ENCODE peak calls at places on chromosomes 16 and 17, in nine cellular contexts. One of them, this sample, is unnamed.
A peak's percentile ranks its signal among the peaks of the same experiment; 100 is the strongest.

GRCh38 chr17:39648876-39649430 is 12.0 kb downstream of the STARD3 start:
- DNase-seq in naive thymus-derived CD8-positive, alpha-beta T cell: no peak
- DNase-seq in ecto neural progenitor cell: no peak
- DNase-seq in psoas muscle: no peak
- DNase-seq in stimulated activated CD8-positive, alpha-beta memory T cell treated with anti-CD3 and anti-CD28 coated beads, Interleukin-4, amount 100 ng/mL, for 24 hours: no peak
- DNase-seq in HCT116: no peak
- DNase-seq in bronchial epithelial cell: no peak
- DNase-seq in MG63: no peak
- DNase-seq in PC-3: no peak
- DNase-seq in this sample: no peak

GRCh38 chr17:75475851-75476250 is 19.4 kb downstream of the TMEM94 start:
- DNase-seq in naive thymus-derived CD8-positive, alpha-beta T cell: no peak
- DNase-seq in ecto neural progenitor cell: no peak
- DNase-seq in psoas muscle: no peak
- DNase-seq in stimulated activated CD8-positive, alpha-beta memory T cell treated with anti-CD3 and anti-CD28 coated beads, Interleukin-4, amount 100 ng/mL, for 24 hours: no peak
- DNase-seq in HCT116: no peak
- DNase-seq in bronchial epithelial cell: no peak
- DNase-seq in MG63: no peak
- DNase-seq in PC-3: no peak
- DNase-seq in this sample: no peak

GRCh38 chr16:12406840-12407690 is 396.6 kb downstream of the CPPED1 start:
- DNase-seq in naive thymus-derived CD8-positive, alpha-beta T cell: no peak
- DNase-seq in ecto neural progenitor cell: no peak
- DNase-seq in psoas muscle: no peak
- DNase-seq in stimulated activated CD8-positive, alpha-beta memory T cell treated with anti-CD3 and anti-CD28 coated beads, Interleukin-4, amount 100 ng/mL, for 24 hours: no peak
- DNase-seq in HCT116: no peak
- DNase-seq in bronchial epithelial cell: peak; percentile 4
- DNase-seq in MG63: no peak
- DNase-seq in PC-3: peak; percentile 63
- DNase-seq in this sample: no peak

GRCh38 chr17:4938670-4939553 is 934 bp downstream of the SLC25A11 start:
- DNase-seq in naive thymus-derived CD8-positive, alpha-beta T cell: no peak
- DNase-seq in ecto neural progenitor cell: peak; percentile 49
- DNase-seq in psoas muscle: peak; percentile 58
- DNase-seq in stimulated activated CD8-positive, alpha-beta memory T cell treated with anti-CD3 and anti-CD28 coated beads, Interleukin-4, amount 100 ng/mL, for 24 hours: no peak
- DNase-seq in HCT116: no peak
- DNase-seq in bronchial epithelial cell: no peak
- DNase-seq in MG63: no peak
- DNase-seq in PC-3: no peak
- DNase-seq in this sample: no peak

GRCh38 chr16:58025351-58026138 is at the start of gene MMP15:
- DNase-seq in naive thymus-derived CD8-positive, alpha-beta T cell: peak; percentile 43
- DNase-seq in ecto neural progenitor cell: peak; percentile 89
- DNase-seq in psoas muscle: peak; percentile 78
- DNase-seq in stimulated activated CD8-positive, alpha-beta memory T cell treated with anti-CD3 and anti-CD28 coated beads, Interleukin-4, amount 100 ng/mL, for 24 hours: peak; percentile 43
- DNase-seq in HCT116: peak; percentile 94
- DNase-seq in bronchial epithelial cell: peak; percentile 51
- DNase-seq in MG63: peak; percentile 84
- DNase-seq in PC-3: peak; percentile 68
- DNase-seq in this sample: no peak

GRCh38 chr16:21211486-21211885 is at the start of gene ZP2:
- DNase-seq in naive thymus-derived CD8-positive, alpha-beta T cell: no peak
- DNase-seq in ecto neural progenitor cell: no peak
- DNase-seq in psoas muscle: no peak
- DNase-seq in stimulated activated CD8-positive, alpha-beta memory T cell treated with anti-CD3 and anti-CD28 coated beads, Interleukin-4, amount 100 ng/mL, for 24 hours: no peak
- DNase-seq in HCT116: no peak
- DNase-seq in bronchial epithelial cell: no peak
- DNase-seq in MG63: no peak
- DNase-seq in PC-3: no peak
- DNase-seq in this sample: no peak

GRCh38 chr16:85403693-85404092 is 209.4 kb upstream of the GSE1 start:
- DNase-seq in naive thymus-derived CD8-positive, alpha-beta T cell: no peak
- DNase-seq in ecto neural progenitor cell: no peak
- DNase-seq in psoas muscle: no peak
- DNase-seq in stimulated activated CD8-positive, alpha-beta memory T cell treated with anti-CD3 and anti-CD28 coated beads, Interleukin-4, amount 100 ng/mL, for 24 hours: no peak
- DNase-seq in HCT116: no peak
- DNase-seq in bronchial epithelial cell: no peak
- DNase-seq in MG63: no peak
- DNase-seq in PC-3: no peak
- DNase-seq in this sample: no peak

GRCh38 chr17:58679263-58680037 is 12.4 kb downstream of the TEX14 start:
- DNase-seq in naive thymus-derived CD8-positive, alpha-beta T cell: no peak
- DNase-seq in ecto neural progenitor cell: no peak
- DNase-seq in psoas muscle: no peak
- DNase-seq in stimulated activated CD8-positive, alpha-beta memory T cell treated with anti-CD3 and anti-CD28 coated beads, Interleukin-4, amount 100 ng/mL, for 24 hours: no peak
- DNase-seq in HCT116: peak; percentile 100
- DNase-seq in bronchial epithelial cell: peak; percentile 43
- DNase-seq in MG63: no peak
- DNase-seq in PC-3: peak; percentile 81
- DNase-seq in this sample: no peak

GRCh38 chr16:67026570-67026969 is 2.4 kb upstream of the CBFB start:
- DNase-seq in naive thymus-derived CD8-positive, alpha-beta T cell: no peak
- DNase-seq in ecto neural progenitor cell: no peak
- DNase-seq in psoas muscle: no peak
- DNase-seq in stimulated activated CD8-positive, alpha-beta memory T cell treated with anti-CD3 and anti-CD28 coated beads, Interleukin-4, amount 100 ng/mL, for 24 hours: no peak
- DNase-seq in HCT116: no peak
- DNase-seq in bronchial epithelial cell: no peak
- DNase-seq in MG63: no peak
- DNase-seq in PC-3: no peak
- DNase-seq in this sample: no peak

GRCh38 chr16:56632160-56632847 is at the start of gene MT1M:
- DNase-seq in naive thymus-derived CD8-positive, alpha-beta T cell: no peak
- DNase-seq in ecto neural progenitor cell: peak; percentile 55
- DNase-seq in psoas muscle: peak; percentile 85
- DNase-seq in stimulated activated CD8-positive, alpha-beta memory T cell treated with anti-CD3 and anti-CD28 coated beads, Interleukin-4, amount 100 ng/mL, for 24 hours: no peak
- DNase-seq in HCT116: no peak
- DNase-seq in bronchial epithelial cell: no peak
- DNase-seq in MG63: peak; percentile 81
- DNase-seq in PC-3: peak; percentile 22
- DNase-seq in this sample: no peak

GRCh38 chr17:39812466-39812865 is 51.6 kb downstream of the IKZF3 start:
- DNase-seq in naive thymus-derived CD8-positive, alpha-beta T cell: no peak
- DNase-seq in ecto neural progenitor cell: no peak
- DNase-seq in psoas muscle: no peak
- DNase-seq in stimulated activated CD8-positive, alpha-beta memory T cell treated with anti-CD3 and anti-CD28 coated beads, Interleukin-4, amount 100 ng/mL, for 24 hours: no peak
- DNase-seq in HCT116: no peak
- DNase-seq in bronchial epithelial cell: no peak
- DNase-seq in MG63: peak; percentile 69
- DNase-seq in PC-3: peak; percentile 19
- DNase-seq in this sample: no peak

GRCh38 chr17:74008196-74008595 is 195.3 kb upstream of the RPL38 start:
- DNase-seq in naive thymus-derived CD8-positive, alpha-beta T cell: no peak
- DNase-seq in ecto neural progenitor cell: no peak
- DNase-seq in psoas muscle: no peak
- DNase-seq in stimulated activated CD8-positive, alpha-beta memory T cell treated with anti-CD3 and anti-CD28 coated beads, Interleukin-4, amount 100 ng/mL, for 24 hours: no peak
- DNase-seq in HCT116: peak; percentile 16
- DNase-seq in bronchial epithelial cell: no peak
- DNase-seq in MG63: no peak
- DNase-seq in PC-3: peak; percentile 36
- DNase-seq in this sample: no peak

GRCh38 chr16:23131841-23132576 is 17.2 kb downstream of the USP31 start:
- DNase-seq in naive thymus-derived CD8-positive, alpha-beta T cell: no peak
- DNase-seq in ecto neural progenitor cell: no peak
- DNase-seq in psoas muscle: no peak
- DNase-seq in stimulated activated CD8-positive, alpha-beta memory T cell treated with anti-CD3 and anti-CD28 coated beads, Interleukin-4, amount 100 ng/mL, for 24 hours: no peak
- DNase-seq in HCT116: no peak
- DNase-seq in bronchial epithelial cell: no peak
- DNase-seq in MG63: peak; percentile 10
- DNase-seq in PC-3: no peak
- DNase-seq in this sample: no peak

GRCh38 chr17:80786887-80787286 is 204.8 kb upstream of the CHMP6 start:
- DNase-seq in naive thymus-derived CD8-positive, alpha-beta T cell: no peak
- DNase-seq in ecto neural progenitor cell: no peak
- DNase-seq in psoas muscle: peak; percentile 23
- DNase-seq in stimulated activated CD8-positive, alpha-beta memory T cell treated with anti-CD3 and anti-CD28 coated beads, Interleukin-4, amount 100 ng/mL, for 24 hours: no peak
- DNase-seq in HCT116: no peak
- DNase-seq in bronchial epithelial cell: no peak
- DNase-seq in MG63: no peak
- DNase-seq in PC-3: no peak
- DNase-seq in this sample: no peak

GRCh38 chr17:72886622-72887021 is 205.9 kb downstream of the SLC39A11 start:
- DNase-seq in naive thymus-derived CD8-positive, alpha-beta T cell: no peak
- DNase-seq in ecto neural progenitor cell: no peak
- DNase-seq in psoas muscle: no peak
- DNase-seq in stimulated activated CD8-positive, alpha-beta memory T cell treated with anti-CD3 and anti-CD28 coated beads, Interleukin-4, amount 100 ng/mL, for 24 hours: no peak
- DNase-seq in HCT116: no peak
- DNase-seq in bronchial epithelial cell: no peak
- DNase-seq in MG63: no peak
- DNase-seq in PC-3: no peak
- DNase-seq in this sample: no peak

This sample was measured in retinal pigment epithelial cell.